ENCODE peak calls at places on chromosomes 13 and 19, in five cellular contexts. One of them, this sample, is unnamed.
A peak's percentile ranks its signal among the peaks of the same experiment; 100 is the strongest.

GRCh38 chr19:2425622-2426581 is 1.5 kb downstream of the TIMM13 start:
- DNase-seq in type B pancreatic cell: no peak
- DNase-seq in ovary: no peak
- DNase-seq in WTC11: no peak
- DNase-seq in dorsolateral prefrontal cortex: no peak
- DNase-seq in this sample: no peak

GRCh38 chr13:35894636-35895035 is 236.5 kb downstream of the DCLK1 start:
- DNase-seq in type B pancreatic cell: peak; percentile 32
- DNase-seq in ovary: no peak
- DNase-seq in dorsolateral prefrontal cortex: no peak
- DNase-seq in WTC11: no peak
- DNase-seq in this sample: no peak

GRCh38 chr13:105365831-105366230 is 1169.6 kb downstream of the EFNB2 start:
- DNase-seq in dorsolateral prefrontal cortex: no peak
- DNase-seq in type B pancreatic cell: no peak
- DNase-seq in WTC11: no peak
- DNase-seq in ovary: no peak
- DNase-seq in this sample: no peak

GRCh38 chr13:23748591-23748990 is 140.6 kb downstream of the MIPEP start:
- DNase-seq in ovary: no peak
- DNase-seq in type B pancreatic cell: no peak
- DNase-seq in WTC11: peak; percentile 26
- DNase-seq in dorsolateral prefrontal cortex: no peak
- DNase-seq in this sample: no peak

GRCh38 chr19:53958168-53958571 is 4.6 kb upstream of the CACNG8 start:
- DNase-seq in ovary: no peak
- DNase-seq in type B pancreatic cell: no peak
- DNase-seq in WTC11: peak; percentile 85
- DNase-seq in dorsolateral prefrontal cortex: peak; percentile 79
- DNase-seq in this sample: no peak

GRCh38 chr19:35013047-35013819 is 13.1 kb downstream of the GRAMD1A start:
- DNase-seq in type B pancreatic cell: peak; percentile 83
- DNase-seq in dorsolateral prefrontal cortex: no peak
- DNase-seq in WTC11: peak; percentile 89
- DNase-seq in ovary: peak; percentile 88
- DNase-seq in this sample: peak; percentile 86

GRCh38 chr13:39483326-39483725 is 119.7 kb downstream of the LHFPL6 start:
- DNase-seq in WTC11: no peak
- DNase-seq in ovary: no peak
- DNase-seq in type B pancreatic cell: no peak
- DNase-seq in dorsolateral prefrontal cortex: no peak
- DNase-seq in this sample: no peak

GRCh38 chr13:32107474-32107873 is 75.9 kb downstream of the FRY start:
- DNase-seq in ovary: no peak
- DNase-seq in WTC11: no peak
- DNase-seq in dorsolateral prefrontal cortex: no peak
- DNase-seq in type B pancreatic cell: no peak
- DNase-seq in this sample: no peak

GRCh38 chr13:44451109-44451508 is 77.5 kb downstream of the SERP2 start:
- DNase-seq in type B pancreatic cell: no peak
- DNase-seq in dorsolateral prefrontal cortex: peak; percentile 79
- DNase-seq in WTC11: no peak
- DNase-seq in ovary: no peak
- DNase-seq in this sample: no peak

GRCh38 chr19:40610396-40611064 is 9.4 kb downstream of the LTBP4 start:
- DNase-seq in WTC11: no peak
- DNase-seq in ovary: peak; percentile 73
- DNase-seq in dorsolateral prefrontal cortex: no peak
- DNase-seq in type B pancreatic cell: no peak
- DNase-seq in this sample: peak; percentile 87

GRCh38 chr13:26011996-26012688 is 39.7 kb downstream of the SHISA2 start:
- DNase-seq in ovary: no peak
- DNase-seq in WTC11: no peak
- DNase-seq in dorsolateral prefrontal cortex: no peak
- DNase-seq in type B pancreatic cell: no peak
- DNase-seq in this sample: no peak

GRCh38 chr19:19410553-19411550 is 5.4 kb downstream of the GATAD2A start:
- DNase-seq in type B pancreatic cell: no peak
- DNase-seq in WTC11: no peak
- DNase-seq in dorsolateral prefrontal cortex: no peak
- DNase-seq in ovary: no peak
- DNase-seq in this sample: no peak

GRCh38 chr13:106919638-106920037 is 351.7 kb upstream of the ARGLU1 start:
- DNase-seq in type B pancreatic cell: no peak
- DNase-seq in ovary: no peak
- DNase-seq in WTC11: peak; percentile 16
- DNase-seq in dorsolateral prefrontal cortex: no peak
- DNase-seq in this sample: peak; percentile 72

GRCh38 chr19:29671393-29672076 is 6.3 kb downstream of the PLEKHF1 start:
- DNase-seq in ovary: no peak
- DNase-seq in dorsolateral prefrontal cortex: no peak
- DNase-seq in WTC11: no peak
- DNase-seq in type B pancreatic cell: no peak
- DNase-seq in this sample: peak; percentile 79

GRCh38 chr19:14695471-14695870 is 5.6 kb downstream of the ZNF333 start:
- DNase-seq in ovary: no peak
- DNase-seq in dorsolateral prefrontal cortex: no peak
- DNase-seq in WTC11: no peak
- DNase-seq in type B pancreatic cell: no peak
- DNase-seq in this sample: no peak

GRCh38 chr13:79631260-79631659 is 150.3 kb downstream of the NDFIP2 start:
- DNase-seq in dorsolateral prefrontal cortex: no peak
- DNase-seq in type B pancreatic cell: no peak
- DNase-seq in WTC11: no peak
- DNase-seq in ovary: no peak
- DNase-seq in this sample: no peak

GRCh38 chr13:41581884-41582547 is 124.7 kb downstream of the RGCC start:
- DNase-seq in ovary: no peak
- DNase-seq in dorsolateral prefrontal cortex: no peak
- DNase-seq in WTC11: no peak
- DNase-seq in type B pancreatic cell: no peak
- DNase-seq in this sample: no peak

GRCh38 chr19:12952488-12953455 is 4.3 kb downstream of the GADD45GIP1 start:
- DNase-seq in ovary: peak; percentile 49
- DNase-seq in type B pancreatic cell: no peak
- DNase-seq in WTC11: no peak
- DNase-seq in dorsolateral prefrontal cortex: peak; percentile 79
- DNase-seq in this sample: peak; percentile 85

GRCh38 chr19:55537741-55538111 is 793 bp upstream of the SBK2 start:
- DNase-seq in dorsolateral prefrontal cortex: no peak
- DNase-seq in type B pancreatic cell: no peak
- DNase-seq in WTC11: no peak
- DNase-seq in ovary: no peak
- DNase-seq in this sample: no peak

GRCh38 chr19:48728882-48729645 is 9.5 kb upstream of the MAMSTR start:
- DNase-seq in type B pancreatic cell: no peak
- DNase-seq in ovary: peak; percentile 72
- DNase-seq in dorsolateral prefrontal cortex: no peak
- DNase-seq in WTC11: peak; percentile 58
- DNase-seq in this sample: no peak

GRCh38 chr13:39377699-39378098 is 225.3 kb downstream of the LHFPL6 start:
- DNase-seq in dorsolateral prefrontal cortex: no peak
- DNase-seq in type B pancreatic cell: no peak
- DNase-seq in WTC11: no peak
- DNase-seq in ovary: no peak
- DNase-seq in this sample: no peak

GRCh38 chr19:14582894-14583340 is at the start of gene CLEC17A:
- DNase-seq in ovary: no peak
- DNase-seq in type B pancreatic cell: no peak
- DNase-seq in dorsolateral prefrontal cortex: no peak
- DNase-seq in WTC11: no peak
- DNase-seq in this sample: no peak

GRCh38 chr13:81872581-81872980 is 1531.7 kb upstream of the SPRY2 start:
- DNase-seq in ovary: no peak
- DNase-seq in type B pancreatic cell: no peak
- DNase-seq in dorsolateral prefrontal cortex: no peak
- DNase-seq in WTC11: no peak
- DNase-seq in this sample: no peak

GRCh38 chr19:50717891-50718254 is 1.7 kb downstream of the SHANK1 start:
- DNase-seq in ovary: no peak
- DNase-seq in WTC11: peak; percentile 64
- DNase-seq in type B pancreatic cell: no peak
- DNase-seq in dorsolateral prefrontal cortex: no peak
- DNase-seq in this sample: no peak

GRCh38 chr13:26719356-26719945 is 41.1 kb downstream of the GPR12 start:
- DNase-seq in type B pancreatic cell: no peak
- DNase-seq in dorsolateral prefrontal cortex: no peak
- DNase-seq in WTC11: no peak
- DNase-seq in ovary: no peak
- DNase-seq in this sample: no peak

GRCh38 chr13:113322043-113322461 is 25.0 kb downstream of the LAMP1 start:
- DNase-seq in ovary: no peak
- DNase-seq in WTC11: no peak
- DNase-seq in type B pancreatic cell: no peak
- DNase-seq in dorsolateral prefrontal cortex: no peak
- DNase-seq in this sample: no peak

GRCh38 chr19:10278935-10279334 is 7.8 kb upstream of the ICAM4 start:
- DNase-seq in type B pancreatic cell: no peak
- DNase-seq in dorsolateral prefrontal cortex: no peak
- DNase-seq in WTC11: no peak
- DNase-seq in ovary: no peak
- DNase-seq in this sample: no peak

DNA sequence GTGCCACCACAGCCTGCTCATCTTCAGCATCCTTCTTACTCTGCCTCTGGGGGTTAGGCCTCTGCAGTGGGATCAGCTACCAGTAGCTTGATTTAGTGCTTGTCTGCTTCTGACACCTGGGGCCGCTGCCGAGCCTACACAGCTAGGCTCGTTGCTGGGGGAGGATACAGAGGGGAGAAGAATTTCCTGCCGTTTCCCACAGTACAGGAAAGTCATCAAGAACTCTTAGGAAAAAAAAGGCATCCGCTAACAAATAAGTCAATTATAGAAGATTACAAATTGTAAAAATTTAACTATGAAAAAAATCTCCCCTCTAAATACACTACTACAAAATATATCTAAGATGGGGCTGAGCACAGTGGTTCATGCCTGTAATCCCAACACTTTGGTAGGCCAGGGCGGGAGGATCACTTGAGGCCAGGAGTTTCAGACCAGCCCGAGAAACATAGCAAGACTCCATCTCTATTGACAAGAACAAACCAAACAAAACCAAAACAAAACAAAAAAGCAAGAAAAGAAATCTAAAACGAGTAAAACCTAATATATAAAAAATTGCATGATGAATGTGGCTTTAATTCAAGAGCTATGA is 26.7 kb downstream of the LATS2 start:
- DNase-seq in ovary: no peak
- DNase-seq in dorsolateral prefrontal cortex: no peak
- DNase-seq in WTC11: peak; percentile 30
- DNase-seq in type B pancreatic cell: no peak
- DNase-seq in this sample: no peak
- TF ChIP-seq CTCF in ovary: no peak
- TF ChIP-seq CTCF in dorsolateral prefrontal cortex: no peak
- TF ChIP-seq CTCF in WTC11: no peak
- TF ChIP-seq CTCF in type B pancreatic cell: no peak
- TF ChIP-seq CTCF in this sample: peak; percentile 18

GRCh38 chr19:22619371-22619770 is 14.8 kb upstream of the ZNF492 start:
- DNase-seq in dorsolateral prefrontal cortex: peak; percentile 63
- DNase-seq in WTC11: no peak
- DNase-seq in ovary: peak; percentile 80
- DNase-seq in type B pancreatic cell: no peak
- DNase-seq in this sample: no peak
- TF ChIP-seq CTCF in dorsolateral prefrontal cortex: no peak
- TF ChIP-seq CTCF in WTC11: no peak
- TF ChIP-seq CTCF in ovary: no peak
- TF ChIP-seq CTCF in type B pancreatic cell: no peak
- TF ChIP-seq CTCF in this sample: no peak

GRCh38 chr19:44777715-44778347 is at the start of gene CBLC:
- DNase-seq in ovary: peak; percentile 44
- DNase-seq in WTC11: peak; percentile 96
- DNase-seq in type B pancreatic cell: peak; percentile 77
- DNase-seq in dorsolateral prefrontal cortex: no peak
- DNase-seq in this sample: no peak

GRCh38 chr19:44779150-44779549 is 1.5 kb downstream of the CBLC start:
- DNase-seq in ovary: no peak
- DNase-seq in WTC11: no peak
- DNase-seq in type B pancreatic cell: no peak
- DNase-seq in dorsolateral prefrontal cortex: no peak
- DNase-seq in this sample: no peak

GRCh38 chr19:44775676-44776240 is 1.9 kb upstream of the CBLC start:
- DNase-seq in ovary: no peak
- DNase-seq in WTC11: no peak
- DNase-seq in type B pancreatic cell: no peak
- DNase-seq in dorsolateral prefrontal cortex: no peak
- DNase-seq in this sample: no peak

GRCh38 chr19:44774614-44775013 is 3.1 kb upstream of the CBLC start:
- DNase-seq in dorsolateral prefrontal cortex: no peak
- DNase-seq in ovary: no peak
- DNase-seq in WTC11: no peak
- DNase-seq in type B pancreatic cell: no peak
- DNase-seq in this sample: no peak

DNA sequence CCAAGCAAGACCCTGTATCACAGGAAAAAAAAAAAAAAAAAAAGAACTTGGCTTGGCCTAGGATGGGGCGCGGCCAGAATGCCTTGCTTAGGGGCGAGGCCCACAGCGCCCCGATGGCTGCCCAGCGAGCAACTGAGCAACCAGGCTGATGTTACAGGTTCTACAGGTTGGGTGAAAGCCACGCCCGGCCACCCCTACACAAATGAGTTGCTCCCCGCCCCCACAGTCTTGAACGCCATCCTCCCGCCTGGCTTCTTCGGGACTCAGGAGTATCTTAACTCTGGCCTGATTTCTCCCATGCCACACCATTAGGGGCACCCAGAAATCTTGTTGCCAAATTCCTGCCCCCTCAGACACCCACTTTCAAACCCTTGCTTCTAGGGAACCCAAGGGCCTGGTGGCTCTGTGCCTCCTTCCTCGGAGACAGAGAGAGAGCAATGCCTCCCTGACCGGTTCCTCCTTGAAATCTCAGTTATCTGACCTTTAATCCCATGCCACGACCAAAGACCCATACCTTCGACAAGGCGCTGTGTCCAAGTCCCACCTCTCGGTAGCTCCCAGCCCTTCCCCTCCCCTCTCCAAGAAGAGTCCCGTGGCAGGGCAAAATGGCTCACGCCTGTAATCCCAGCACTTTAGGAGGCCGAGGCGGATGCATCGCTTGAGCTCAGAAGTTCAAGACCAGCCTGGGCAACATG is 1.1 kb upstream of the CBLC start:
- DNase-seq in type B pancreatic cell: no peak
- DNase-seq in WTC11: peak; percentile 32
- DNase-seq in ovary: no peak
- DNase-seq in dorsolateral prefrontal cortex: no peak
- DNase-seq in this sample: no peak
- TF ChIP-seq CTCF in type B pancreatic cell: no peak
- TF ChIP-seq CTCF in WTC11: no peak
- TF ChIP-seq CTCF in ovary: no peak
- TF ChIP-seq CTCF in dorsolateral prefrontal cortex: no peak
- TF ChIP-seq CTCF in this sample: no peak

GRCh38 chr13:71754407-71754974 is 112.5 kb downstream of the DACH1 start:
- DNase-seq in type B pancreatic cell: no peak
- DNase-seq in ovary: no peak
- DNase-seq in dorsolateral prefrontal cortex: no peak
- DNase-seq in WTC11: no peak
- DNase-seq in this sample: no peak
- TF ChIP-seq CTCF in type B pancreatic cell: peak; percentile 53
- TF ChIP-seq CTCF in ovary: no peak
- TF ChIP-seq CTCF in dorsolateral prefrontal cortex: no peak
- TF ChIP-seq CTCF in WTC11: peak; percentile 15
- TF ChIP-seq CTCF in this sample: no peak

GRCh38 chr13:108322206-108322824 is 52.8 kb downstream of the TNFSF13B start:
- DNase-seq in dorsolateral prefrontal cortex: no peak
- DNase-seq in type B pancreatic cell: no peak
- DNase-seq in ovary: no peak
- DNase-seq in WTC11: no peak
- DNase-seq in this sample: no peak
- TF ChIP-seq CTCF in dorsolateral prefrontal cortex: peak; percentile 79
- TF ChIP-seq CTCF in type B pancreatic cell: peak; percentile 95
- TF ChIP-seq CTCF in ovary: peak; percentile 7
- TF ChIP-seq CTCF in WTC11: peak; percentile 65
- TF ChIP-seq CTCF in this sample: peak; percentile 58

This sample was measured in ascending aorta.